ENCODE peak calls at places on chromosomes 12 and 14, in seven cellular contexts. O is PC-9, N is cardiac fibroblast, I is mammary epithelial cell, W is putamen, Y is HFF-Myc, Z is kidney glomerular epithelial cell. M is an unnamed sample.

GRCh38 chr12:110600254-110600653 is 13.7 kb upstream of the TCTN1 start:
- DNase-seq in O (peak), N (peak), I (peak), W (peak), Y (no peak), Z (peak), M (peak)

GRCh38 chr14:61322799-61323290 is 1.5 kb downstream of the PRKCH start:
- DNase-seq in O (peak), N (peak), I (peak), W (no peak), Y (no peak), Z (no peak), M (peak)

GRCh38 chr12:82474798-82475184 is 116.5 kb downstream of the METTL25 start:
- DNase-seq in O (no peak), N (peak), I (peak), W (no peak), Y (no peak), Z (no peak), M (peak)

GRCh38 chr12:125403145-125403789 is 338.0 kb downstream of the AACS start:
- DNase-seq in O (no peak), N (peak), I (peak), W (no peak), Y (peak), Z (peak), M (peak)

GRCh38 chr12:49094104-49094948 is at the start of gene DHH:
- DNase-seq in O (no peak), N (peak), I (no peak), W (no peak), Y (no peak), Z (no peak), M (no peak)

GRCh38 chr12:62098131-62098530 is 162.1 kb upstream of the USP15 start:
- DNase-seq in O (no peak), N (no peak), I (no peak), W (no peak), Y (no peak), Z (no peak), M (no peak)

GRCh38 chr14:36222952-36223468 is 46.5 kb upstream of the PTCSC3 start:
- DNase-seq in O (no peak), N (no peak), I (no peak), W (no peak), Y (no peak), Z (no peak), M (no peak)

GRCh38 chr12:107027304-107028053 is 40.5 kb upstream of the MTERF2 start:
- DNase-seq in O (peak), N (peak), I (peak), W (peak), Y (peak), Z (peak), M (peak)

GRCh38 chr12:4441355-4442330 is 4.0 kb downstream of the FGF6 start:
- DNase-seq in O (no peak), N (no peak), I (no peak), W (no peak), Y (no peak), Z (no peak), M (no peak)

GRCh38 chr12:132449565-132450390 is 40.2 kb upstream of the FBRSL1 start:
- DNase-seq in O (no peak), N (no peak), I (no peak), W (no peak), Y (no peak), Z (no peak), M (no peak)

GRCh38 chr14:81855007-81855406 is 321.4 kb upstream of the SEL1L start:
- DNase-seq in O (no peak), N (no peak), I (no peak), W (no peak), Y (no peak), Z (no peak), M (no peak)

GRCh38 chr14:106879241-106879640 is 1352.9 kb downstream of the TMEM121 start:
- DNase-seq in O (no peak), N (no peak), I (peak), W (no peak), Y (no peak), Z (peak), M (no peak)